ENCODE peak calls at places on chromosomes 7 and 10, in eight cellular contexts. E is esophagus squamous epithelium, Y is stomach, V is AG10803, P is fibroblast of villous mesenchyme, W is AG09309, Z is upper lobe of right lung, T is transverse colon. O is an unnamed sample.

GRCh38 chr10:124318811-124319210 is 99.9 kb downstream of the OAT start:
- DNase-seq in E (no peak), T (no peak), Z (peak; percentile 23), V (no peak), Y (no peak), W (no peak), P (no peak), O (no peak)

GRCh38 chr10:98031440-98031839 is 1.0 kb upstream of the CRTAC1 start:
- DNase-seq in E (no peak), Y (no peak), W (no peak), Z (no peak), T (no peak), V (no peak), P (no peak), O (no peak)

GRCh38 chr7:21504021-21504420 is 38.8 kb upstream of the DNAH11 start:
- DNase-seq in V (no peak), T (no peak), Y (no peak), P (no peak), Z (no peak), W (no peak), E (no peak), O (no peak)

GRCh38 chr10:80133221-80133620 is 691 bp downstream of the PLAC9 start:
- DNase-seq in Z (no peak), V (peak; percentile 68), W (no peak), T (no peak), P (peak; percentile 33), E (no peak), Y (no peak), O (no peak)

GRCh38 chr10:102397222-102398171 is 2.0 kb downstream of the NFKB2 start:
- DNase-seq in T (no peak), W (no peak), V (no peak), E (no peak), Z (no peak), P (no peak), Y (no peak), O (no peak)

GRCh38 chr10:12628964-12629766 is 279.8 kb downstream of the CAMK1D start:
- DNase-seq in V (no peak), T (peak; percentile 51), W (no peak), Y (no peak), P (no peak), E (no peak), Z (no peak), O (no peak)

GRCh38 chr10:71605263-71605962 is 114.2 kb downstream of the C10orf105 start:
- DNase-seq in P (no peak), T (no peak), Y (no peak), Z (no peak), W (no peak), V (no peak), E (no peak), O (peak; percentile 3)

GRCh38 chr7:2607122-2607912 is 24.5 kb upstream of the TTYH3 start:
- DNase-seq in W (no peak), T (peak; percentile 67), V (peak; percentile 46), Z (no peak), P (no peak), Y (no peak), E (no peak), O (no peak)

GRCh38 chr10:64265961-64266360 is 744.8 kb downstream of the REEP3 start:
- DNase-seq in V (no peak), Z (no peak), Y (no peak), E (no peak), W (no peak), P (no peak), T (no peak), O (no peak)

DNA sequence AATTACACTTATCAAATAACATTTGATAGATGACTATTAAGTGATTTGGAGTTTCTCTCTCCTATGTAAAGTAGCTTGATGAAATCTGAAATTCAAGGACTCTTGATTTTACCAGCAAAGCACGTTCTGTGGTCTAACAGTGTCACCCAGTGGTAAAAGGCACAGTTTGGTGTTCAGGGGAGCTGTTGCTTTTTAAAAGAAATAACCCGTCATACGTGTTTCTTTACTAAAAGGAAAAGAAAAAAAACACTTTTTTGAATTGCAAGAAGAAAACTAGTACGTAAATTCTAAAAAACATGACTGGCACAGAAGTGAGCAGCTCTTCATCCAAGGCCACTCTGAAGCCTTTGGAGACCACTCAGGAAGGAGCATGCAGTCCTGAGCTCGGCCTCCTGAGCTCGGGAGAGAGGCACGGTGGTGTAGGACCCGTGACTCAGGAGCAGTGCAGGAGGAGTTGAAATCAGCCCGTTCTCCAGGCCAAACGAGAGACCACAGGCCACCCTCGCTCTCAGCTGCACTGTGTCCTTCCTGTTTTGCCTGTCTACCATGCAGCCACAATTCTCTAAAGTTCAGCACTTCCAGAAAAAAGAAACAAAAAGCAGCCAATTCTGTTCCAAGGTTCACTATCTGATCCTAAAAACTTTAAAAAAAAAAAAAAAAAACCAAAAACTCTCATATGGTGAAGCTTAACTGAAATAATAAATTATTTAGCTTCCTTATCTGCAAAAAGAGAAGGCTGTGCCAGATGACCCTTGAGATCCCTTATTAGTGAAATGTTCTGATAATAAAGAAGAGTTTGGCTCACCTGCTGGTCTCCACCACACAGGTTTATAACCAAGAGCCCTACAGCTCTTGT is 212.6 kb upstream of the FRMD4A start:
- DNase-seq in W (no peak), Z (peak; percentile 75), V (no peak), P (peak; percentile 37), E (no peak), Y (no peak), T (no peak), O (peak; percentile 35)
- H3K4me3 ChIP-seq in W (no peak overlapping the region), Z (no peak overlapping the region), V (no peak overlapping the region), P (no peak overlapping the region), E (no peak overlapping the region), Y (no peak overlapping the region), T (no peak overlapping the region), O (no peak overlapping the region)

DNA sequence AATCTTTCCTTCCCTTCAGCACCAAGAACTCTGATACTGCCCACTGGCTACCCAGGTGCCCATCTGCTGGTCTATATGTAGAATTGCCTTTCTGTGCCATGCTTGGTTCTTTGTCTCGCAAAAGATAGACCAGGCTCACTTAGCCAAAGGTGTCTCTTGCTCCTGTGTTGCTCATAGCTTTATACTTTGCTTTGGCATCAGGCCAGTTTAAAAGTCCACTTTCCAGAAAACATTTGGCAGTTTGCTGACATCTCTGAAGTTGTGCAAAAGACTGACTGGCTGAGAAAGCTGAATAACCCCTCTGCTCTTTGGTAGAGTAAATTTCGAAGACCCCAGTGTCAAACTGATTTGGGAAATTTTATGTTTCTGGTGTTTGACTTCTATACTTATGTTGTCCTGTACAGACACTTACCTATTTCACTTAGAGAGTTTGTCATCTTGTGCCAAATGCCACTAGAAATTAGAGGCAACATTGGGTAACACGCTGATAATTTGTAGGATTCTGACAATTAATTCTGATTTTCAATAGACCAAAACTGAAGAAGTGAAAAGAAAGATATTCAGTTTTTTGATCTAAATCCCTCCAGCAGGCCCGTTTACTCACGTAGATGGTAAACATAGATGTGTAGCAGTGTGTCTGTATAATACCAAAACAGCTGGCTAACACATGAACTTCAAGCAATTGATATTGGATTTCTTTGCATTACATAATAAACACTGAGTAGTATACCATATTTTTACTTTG is 91.1 kb downstream of the CPED1 start:
- DNase-seq in T (no peak), P (no peak), E (no peak), Z (no peak), V (peak; percentile 22), Y (no peak), W (no peak), O (peak; percentile 46)
- TF ChIP-seq CTCF in T (no peak), P (peak; percentile 32), E (no peak), Z (peak; percentile 9), V (peak; percentile 33), Y (no peak), W (peak; percentile 36), O (peak; percentile 16)

GRCh38 chr7:106050743-106051110 is 61.4 kb downstream of the SYPL1 start:
- DNase-seq in P (peak; percentile 58), W (no peak), T (no peak), V (peak; percentile 64), Z (no peak), Y (no peak), E (no peak), O (peak; percentile 26)

GRCh38 chr7:106048621-106049020 is 63.5 kb downstream of the SYPL1 start:
- DNase-seq in W (no peak), T (no peak), Y (no peak), Z (no peak), E (no peak), V (no peak), P (no peak), O (no peak)

GRCh38 chr7:106050002-106050742 is 61.9 kb downstream of the SYPL1 start:
- DNase-seq in T (no peak), E (no peak), W (peak; percentile 32), Z (no peak), V (peak; percentile 73), P (peak; percentile 83), Y (no peak), O (no peak)

GRCh38 chr7:106047818-106048490 is 64.2 kb downstream of the SYPL1 start:
- DNase-seq in Y (no peak), T (no peak), E (no peak), P (no peak), W (no peak), V (no peak), Z (no peak), O (no peak)

DNA sequence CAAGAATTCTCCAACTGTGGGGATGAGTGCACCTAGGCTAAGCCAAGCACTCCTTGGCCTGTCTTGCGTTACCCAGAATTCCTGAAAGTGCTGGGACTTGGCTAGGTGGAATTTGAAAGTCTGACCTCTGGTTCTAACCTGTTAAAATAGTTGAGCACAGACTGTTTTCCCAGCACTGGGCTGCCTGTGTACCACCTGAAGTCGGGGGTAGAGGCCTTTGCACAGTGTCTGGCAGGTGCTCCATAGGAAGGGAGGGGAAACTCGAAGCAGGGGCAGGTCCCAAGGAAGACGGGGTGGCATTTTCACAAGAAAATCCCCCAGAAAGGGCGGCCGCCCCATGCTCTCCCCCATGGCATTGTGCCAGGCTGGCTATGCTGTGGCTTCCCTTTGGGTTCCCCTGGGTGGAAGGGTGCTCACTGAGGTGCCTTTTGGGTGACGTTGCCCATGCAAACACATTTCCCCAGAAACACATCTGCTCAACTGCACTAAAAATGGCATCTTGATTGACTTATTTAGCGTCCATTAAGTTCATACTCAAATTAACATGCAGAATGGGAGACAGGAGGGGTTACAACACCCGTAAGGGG is 62.9 kb downstream of the SYPL1 start:
- DNase-seq in W (no peak), T (no peak), Y (no peak), E (no peak), Z (no peak), P (no peak), V (no peak), O (no peak)
- H3K4me3 ChIP-seq in W (no peak overlapping the region), T (no peak overlapping the region), Y (no peak overlapping the region), E (no peak overlapping the region), Z (no peak overlapping the region), P (no peak overlapping the region), V (no peak overlapping the region), O (no peak overlapping the region)

GRCh38 chr10:101056365-101057151 is 5.2 kb upstream of the KAZALD1 start:
- DNase-seq in T (no peak), W (no peak), Z (no peak), P (no peak), E (no peak), V (no peak), Y (no peak), O (no peak)

GRCh38 chr10:101053516-101053915 is 8.3 kb upstream of the KAZALD1 start:
- DNase-seq in T (no peak), Z (no peak), P (no peak), E (no peak), W (no peak), Y (no peak), V (peak; percentile 78), O (no peak)

GRCh38 chr10:101052285-101052684 is 9.5 kb upstream of the KAZALD1 start:
- DNase-seq in P (peak; percentile 49), Z (peak; percentile 27), W (no peak), V (peak; percentile 85), E (no peak), T (no peak), Y (no peak), O (peak; percentile 69)

GRCh38 chr10:101054351-101054750 is 7.4 kb upstream of the KAZALD1 start:
- DNase-seq in W (no peak), V (no peak), Z (no peak), P (no peak), Y (no peak), T (no peak), E (no peak), O (no peak)

GRCh38 chr10:101055416-101055815 is 6.4 kb upstream of the KAZALD1 start:
- DNase-seq in W (no peak), E (no peak), P (no peak), T (no peak), V (no peak), Z (no peak), Y (no peak), O (no peak)
- TF ChIP-seq CTCF in W (peak; percentile 2), E (no peak), P (no peak), T (no peak), V (no peak), Z (no peak), Y (no peak), O (peak; percentile 25)

O was measured in astrocyte of the spinal cord.